ENCODE peak calls at places on chromosomes 7 and 10, in four cellular contexts. A is A549; P is stimulated activated naive CD8-positive, alpha-beta T cell treated with anti-CD3 and anti-CD28 coated beads, Interleukin-15, amount 100 ng/mL, for 72 hours; W is T-helper 9 cell. H is an unnamed sample.

GRCh38 chr7:28062197-28062988 is 118.2 kb downstream of the JAZF1 start:
- DNase-seq in A (peak), P (peak), W (peak), H (peak)

GRCh38 chr10:79495791-79496190 is 16.5 kb upstream of the EIF5AL1 start:
- DNase-seq in A (no peak), P (no peak), W (no peak), H (no peak)

GRCh38 chr10:127458829-127459228 is 90.3 kb upstream of the NPS start:
- DNase-seq in A (no peak), P (no peak), W (no peak), H (no peak)

GRCh38 chr7:45087301-45088145 is 1.2 kb downstream of the NACAD start:
- DNase-seq in A (no peak), P (no peak), W (no peak), H (no peak)

GRCh38 chr10:70772627-70773026 is 12.6 kb downstream of the TBATA start:
- DNase-seq in A (no peak), P (no peak), W (no peak), H (no peak)

GRCh38 chr10:71435571-71436267 is 39.0 kb downstream of the CDH23 start:
- DNase-seq in A (no peak), P (no peak), W (no peak), H (peak)

GRCh38 chr7:24604640-24605039 is 31.4 kb downstream of the PALS2 start:
- DNase-seq in A (no peak), P (no peak), W (no peak), H (no peak)

GRCh38 chr10:17951868-17952371 is at the start of gene SLC39A12:
- DNase-seq in A (no peak), P (no peak), W (no peak), H (no peak)

GRCh38 chr10:98088186-98088971 is 46.1 kb upstream of the R3HCC1L start:
- DNase-seq in A (no peak), P (no peak), W (no peak), H (no peak)

GRCh38 chr10:70461397-70462348 is 16.9 kb upstream of the PALD1 start:
- DNase-seq in A (peak), P (peak), W (peak), H (no peak)

GRCh38 chr10:131081386-131081785 is 230.1 kb downstream of the TCERG1L start:
- DNase-seq in A (no peak), P (peak), W (no peak), H (no peak)

GRCh38 chr10:78236416-78237015 is 202.9 kb downstream of the RPS24 start:
- DNase-seq in A (no peak), P (no peak), W (no peak), H (no peak)

GRCh38 chr7:103048833-103049232 is 25.8 kb downstream of the FBXL13 start:
- DNase-seq in A (peak), P (no peak), W (no peak), H (no peak)

GRCh38 chr10:95069286-95069685 is at the start of gene CYP2C8:
- DNase-seq in A (no peak), P (no peak), W (no peak), H (no peak)

GRCh38 chr7:153523320-153524015 is 528.7 kb upstream of the DPP6 start:
- DNase-seq in A (no peak), P (no peak), W (no peak), H (no peak)

GRCh38 chr10:8017276-8017675 is 37.2 kb upstream of the GATA3 start:
- DNase-seq in A (no peak), P (no peak), W (no peak), H (no peak)

GRCh38 chr7:55476852-55477780 is 95.2 kb downstream of the VOPP1 start:
- DNase-seq in A (no peak), P (no peak), W (no peak), H (no peak)

GRCh38 chr10:34962866-34963265 is 127.3 kb downstream of the CUL2 start:
- DNase-seq in A (no peak), P (no peak), W (no peak), H (no peak)

GRCh38 chr7:93315896-93316295 is 83.7 kb downstream of the VPS50 start:
- DNase-seq in A (no peak), P (no peak), W (no peak), H (no peak)

GRCh38 chr10:7593905-7594304 is 72.9 kb downstream of the ITIH5 start:
- DNase-seq in A (no peak), P (no peak), W (no peak), H (no peak)

GRCh38 chr10:87670591-87670990 is 10.9 kb downstream of the PAPSS2 start:
- DNase-seq in A (no peak), P (no peak), W (no peak), H (no peak)